ENCODE peak calls at places on chromosomes 6 and 20, in seven cellular contexts. T is NCI-H526 treated with DMSO at 0.1 percent for 48 hours, D is AG04450, B is germinal center, Z is adipocyte, E is amniotic stem cell, I is fibroblast of lung. R is an unnamed sample.

GRCh38 chr6:9250852-9251251 is 815.5 kb upstream of the SLC35B3 start:
- DNase-seq in I (peak), E (peak), Z (peak), T (peak), D (peak), B (no peak), R (no peak)

GRCh38 chr6:23647045-23647444 is 479.0 kb upstream of the NRSN1 start:
- DNase-seq in B (no peak), D (no peak), I (no peak), E (no peak), Z (no peak), T (no peak), R (no peak)

GRCh38 chr6:34243131-34243771 is 5.6 kb downstream of the SMIM29 start:
- DNase-seq in E (no peak), D (no peak), T (no peak), I (no peak), Z (no peak), B (no peak), R (no peak)

GRCh38 chr20:19129976-19130612 is 82.3 kb upstream of the SLC24A3 start:
- DNase-seq in T (no peak), Z (no peak), E (no peak), D (no peak), B (no peak), I (no peak), R (peak)

GRCh38 chr20:34817801-34818200 is 7.7 kb downstream of the NCOA6 start:
- DNase-seq in B (no peak), E (no peak), I (no peak), D (no peak), Z (no peak), T (no peak), R (no peak)

GRCh38 chr6:145087034-145087433 is 648.3 kb downstream of the EPM2A start:
- DNase-seq in B (no peak), I (no peak), T (no peak), Z (peak), E (no peak), D (no peak), R (no peak)

GRCh38 chr6:57135885-57136284 is 36.2 kb upstream of the BAG2 start:
- DNase-seq in E (no peak), I (peak), B (no peak), T (no peak), D (peak), Z (peak), R (no peak)

GRCh38 chr20:52490715-52491430 is 299.3 kb upstream of the ZFP64 start:
- DNase-seq in E (peak), B (no peak), I (peak), T (no peak), D (peak), Z (peak), R (no peak)

GRCh38 chr20:3857405-3857804 is 10.8 kb downstream of the MAVS start:
- DNase-seq in I (no peak), Z (no peak), D (no peak), B (no peak), T (no peak), E (no peak), R (no peak)

GRCh38 chr20:33896509-33896908 is 85.4 kb downstream of the CHMP4B start:
- DNase-seq in D (no peak), E (no peak), I (peak), Z (peak), B (no peak), T (no peak), R (no peak)

GRCh38 chr6:150403458-150404245 is 34.8 kb downstream of the IYD start:
- DNase-seq in D (no peak), T (no peak), E (peak), B (no peak), I (peak), Z (peak), R (no peak)

GRCh38 chr6:31777667-31778050 is 531 bp upstream of the VWA7 start:
- DNase-seq in B (no peak), I (no peak), D (no peak), T (no peak), Z (no peak), E (no peak), R (no peak)

GRCh38 chr6:108737594-108738546 is 110.4 kb upstream of the ARMC2 start:
- DNase-seq in T (no peak), B (no peak), D (peak), E (peak), Z (peak), I (peak), R (no peak)

GRCh38 chr6:106997392-106998257 is 23.1 kb upstream of the CD24 start:
- DNase-seq in T (no peak), Z (peak), I (peak), B (peak), D (peak), E (no peak), R (peak)

GRCh38 chr6:26045046-26045938 is 41.9 kb upstream of the HFE start:
- DNase-seq in T (peak), I (peak), Z (peak), D (peak), E (peak), B (peak), R (peak)

GRCh38 chr20:56111951-56112730 is 106.8 kb upstream of the CBLN4 start:
- DNase-seq in B (no peak), E (no peak), I (no peak), D (no peak), T (no peak), Z (no peak), R (no peak)

GRCh38 chr6:141677598-141678211 is 455.0 kb upstream of the GJE1 start:
- DNase-seq in B (no peak), E (no peak), I (peak), D (no peak), Z (peak), T (peak), R (peak)

GRCh38 chr20:43530321-43531090 is 23.0 kb downstream of the L3MBTL1 start:
- DNase-seq in Z (no peak), E (no peak), I (no peak), D (no peak), B (no peak), T (no peak), R (no peak)

GRCh38 chr20:53778041-53778516 is 184.4 kb upstream of the ZNF217 start:
- DNase-seq in E (no peak), T (no peak), Z (no peak), B (no peak), I (no peak), D (no peak), R (no peak)

GRCh38 chr6:40349092-40349491 is 238.1 kb downstream of the LRFN2 start:
- DNase-seq in I (no peak), Z (no peak), D (no peak), T (no peak), B (no peak), E (no peak), R (no peak)

GRCh38 chr6:108186226-108186625 is 20.4 kb downstream of the NR2E1 start:
- DNase-seq in I (no peak), D (no peak), B (no peak), T (no peak), Z (no peak), E (no peak), R (no peak)

GRCh38 chr6:84623956-84624680 is 140.3 kb downstream of the TBX18 start:
- DNase-seq in T (no peak), B (no peak), E (no peak), Z (peak), D (no peak), I (peak), R (no peak)

GRCh38 chr20:57109151-57109953 is 157.1 kb downstream of the BMP7 start:
- DNase-seq in Z (no peak), E (no peak), I (no peak), D (no peak), B (no peak), T (no peak), R (no peak)

GRCh38 chr6:89239338-89239737 is 22.2 kb upstream of the GABRR1 start:
- DNase-seq in I (no peak), T (no peak), Z (no peak), D (no peak), E (no peak), B (peak), R (peak)

GRCh38 chr20:50996901-50997830 is 25.7 kb downstream of the KCNG1 start:
- DNase-seq in B (no peak), Z (no peak), I (peak), T (no peak), D (no peak), E (no peak), R (no peak)

GRCh38 chr6:81718126-81718525 is 34.4 kb downstream of the TENT5A start:
- DNase-seq in I (no peak), D (no peak), Z (no peak), B (no peak), E (no peak), T (no peak), R (no peak)